ENCODE peak calls at places on chromosome 15, in eight cellular contexts. P, B, N, V, J, G, C and L are unnamed samples.

GRCh38 chr15:24955549-24955929 is 752 bp downstream of the SNRPN start:
- DNase-seq in P (no peak), B (no peak), N (no peak), V (no peak), J (no peak), G (peak), C (peak), L (no peak)

GRCh38 chr15:68364028-68364659 is 67.8 kb downstream of the ITGA11 start:
- DNase-seq in P (no peak), B (no peak), N (peak), V (no peak), J (peak), G (no peak), C (no peak), L (no peak)

GRCh38 chr15:51359981-51360380 is 18.5 kb downstream of the GLDN start:
- DNase-seq in P (no peak), B (no peak), N (no peak), V (no peak), J (no peak), G (no peak), C (no peak), L (no peak)

GRCh38 chr15:83598031-83598430 is 55.9 kb upstream of the ADAMTSL3 start:
- DNase-seq in P (no peak), B (no peak), N (no peak), V (no peak), J (no peak), G (no peak), C (no peak), L (no peak)

GRCh38 chr15:26771917-26772587 is 814 bp downstream of the GABRB3 start:
- DNase-seq in P (no peak), B (no peak), N (peak), V (no peak), J (no peak), G (no peak), C (no peak), L (no peak)

GRCh38 chr15:90261811-90262210 is 3.7 kb upstream of the NGRN start:
- DNase-seq in P (no peak), B (peak), N (peak), V (no peak), J (peak), G (no peak), C (no peak), L (no peak)

GRCh38 chr15:71691700-71692417 is 118.5 kb upstream of the NR2E3 start:
- DNase-seq in P (no peak), B (no peak), N (peak), V (peak), J (peak), G (no peak), C (peak), L (no peak)

GRCh38 chr15:99126195-99126594 is 21.3 kb downstream of the SYNM start:
- DNase-seq in P (no peak), B (no peak), N (no peak), V (no peak), J (no peak), G (no peak), C (no peak), L (no peak)

GRCh38 chr15:47959617-47960398 is 161.0 kb upstream of the SLC24A5 start:
- DNase-seq in P (no peak), B (no peak), N (no peak), V (no peak), J (no peak), G (no peak), C (no peak), L (peak)

GRCh38 chr15:36961956-36962355 is 138.4 kb downstream of the MEIS2 start:
- DNase-seq in P (no peak), B (no peak), N (no peak), V (no peak), J (peak), G (no peak), C (no peak), L (no peak)

GRCh38 chr15:77002954-77003912 is 8.3 kb downstream of the PSTPIP1 start:
- DNase-seq in P (no peak), B (no peak), N (no peak), V (no peak), J (no peak), G (no peak), C (peak), L (peak)

GRCh38 chr15:101203029-101203428 is 48.8 kb downstream of the CHSY1 start:
- DNase-seq in P (no peak), B (no peak), N (no peak), V (no peak), J (no peak), G (no peak), C (no peak), L (no peak)

GRCh38 chr15:101200181-101200580 is 51.7 kb downstream of the CHSY1 start:
- DNase-seq in P (no peak), B (no peak), N (no peak), V (no peak), J (no peak), G (no peak), C (no peak), L (no peak)

GRCh38 chr15:101203607-101204006 is 48.2 kb downstream of the CHSY1 start:
- DNase-seq in P (no peak), B (no peak), N (no peak), V (no peak), J (no peak), G (no peak), C (no peak), L (no peak)

GRCh38 chr15:101198820-101199219 is 53.0 kb downstream of the CHSY1 start:
- DNase-seq in P (no peak), B (peak), N (no peak), V (no peak), J (no peak), G (no peak), C (no peak), L (no peak)

GRCh38 chr15:101201411-101202174 is 50.3 kb downstream of the CHSY1 start:
- DNase-seq in P (peak), B (peak), N (peak), V (peak), J (peak), G (peak), C (peak), L (no peak)
- TF ChIP-seq CTCF in P (no peak), B (no peak), N (no peak), V (no peak), J (no peak), G (no peak), C (no peak), L (no peak)

GRCh38 chr15:80252281-80252619 is 237 bp upstream of the CTXND1 start:
- DNase-seq in P (no peak), B (no peak), N (no peak), V (no peak), J (no peak), G (no peak), C (no peak), L (no peak)
- H3K4me3 ChIP-seq in P (peak), B (no peak), N (peak), V (peak), J (no peak), G (peak), C (no peak), L (no peak)

DNA sequence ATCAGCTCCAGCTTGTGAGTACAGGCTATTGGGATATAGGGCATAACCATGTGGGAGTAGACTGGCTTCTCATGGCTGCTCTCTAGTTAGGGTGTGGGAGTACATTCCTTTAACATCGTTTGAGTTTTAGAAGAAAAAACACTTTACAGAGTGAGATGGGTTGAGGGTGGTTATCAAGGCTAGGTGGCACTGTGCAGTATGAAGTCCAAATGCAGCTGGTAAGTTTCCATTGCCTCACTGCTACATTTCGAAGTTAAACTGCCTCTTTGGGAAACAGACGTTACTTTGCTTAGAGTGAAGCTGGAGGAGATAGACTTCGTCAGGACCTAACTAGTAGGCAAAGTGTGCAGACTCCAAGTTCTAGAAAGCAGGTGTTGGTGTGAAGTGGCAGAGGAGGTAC is 192.4 kb downstream of the SQOR start:
- DNase-seq in P (no peak), B (no peak), N (no peak), V (no peak), J (no peak), G (no peak), C (no peak), L (no peak)
- TF ChIP-seq CTCF in P (no peak), B (no peak), N (no peak), V (peak), J (no peak), G (no peak), C (no peak), L (no peak)

GRCh38 chr15:31867536-31868442 is 162.5 kb upstream of the CHRNA7 start:
- DNase-seq in P (no peak), B (peak), N (peak), V (no peak), J (peak), G (no peak), C (peak), L (peak)

GRCh38 chr15:31871159-31871886 is 159.0 kb upstream of the CHRNA7 start:
- DNase-seq in P (no peak), B (no peak), N (peak), V (no peak), J (no peak), G (no peak), C (peak), L (no peak)

GRCh38 chr15:31870336-31871158 is 159.8 kb upstream of the CHRNA7 start:
- DNase-seq in P (peak), B (peak), N (peak), V (no peak), J (peak), G (peak), C (peak), L (peak)

GRCh38 chr15:31871887-31872281 is 158.4 kb upstream of the CHRNA7 start:
- DNase-seq in P (no peak), B (no peak), N (no peak), V (no peak), J (no peak), G (no peak), C (no peak), L (no peak)

GRCh38 chr15:31869640-31870335 is 160.5 kb upstream of the CHRNA7 start:
- DNase-seq in P (no peak), B (no peak), N (peak), V (no peak), J (peak), G (no peak), C (peak), L (no peak)
- H3K4me3 ChIP-seq in P (peak), B (peak), N (peak), V (no peak), J (peak), G (peak), C (peak), L (peak)